ENCODE peak calls at places on chromosome 4, in seven cellular contexts. Z, L, R, V, G, K and U are unnamed samples.

GRCh38 chr4:114598191-114599121 is at the start of gene UGT8:
- DNase-seq in Z (peak; percentile 78), L (peak; percentile 34), R (no peak), V (peak; percentile 62), G (no peak), K (peak; percentile 26), U (no peak)

GRCh38 chr4:150381671-150382427 is 200.1 kb upstream of the MAB21L2 start:
- DNase-seq in Z (no peak), L (no peak), R (no peak), V (no peak), G (no peak), K (no peak), U (no peak)

GRCh38 chr4:13612569-13612968 is 15.0 kb downstream of the BOD1L1 start:
- DNase-seq in Z (no peak), L (no peak), R (no peak), V (no peak), G (no peak), K (no peak), U (no peak)

GRCh38 chr4:6562931-6563901 is 11.8 kb upstream of the MAN2B2 start:
- DNase-seq in Z (no peak), L (peak; percentile 12), R (no peak), V (no peak), G (no peak), K (no peak), U (no peak)

GRCh38 chr4:34193451-34194154 is 2050.7 kb downstream of the ARAP2 start:
- DNase-seq in Z (no peak), L (peak; percentile 25), R (no peak), V (no peak), G (no peak), K (no peak), U (no peak)

GRCh38 chr4:79623125-79623905 is 215.3 kb upstream of the GK2 start:
- DNase-seq in Z (no peak), L (no peak), R (no peak), V (no peak), G (no peak), K (no peak), U (no peak)

GRCh38 chr4:3021127-3021526 is 53.2 kb downstream of the HTT-AS start:
- DNase-seq in Z (no peak), L (no peak), R (no peak), V (no peak), G (no peak), K (no peak), U (no peak)

GRCh38 chr4:109296545-109296944 is 5.9 kb downstream of the COL25A1 start:
- DNase-seq in Z (no peak), L (no peak), R (no peak), V (no peak), G (no peak), K (no peak), U (no peak)

GRCh38 chr4:138242830-138243149 is 641 bp upstream of the SLC7A11 start:
- DNase-seq in Z (no peak), L (no peak), R (no peak), V (no peak), G (no peak), K (no peak), U (no peak)

GRCh38 chr4:105644270-105644669 is 64.2 kb downstream of the INTS12 start:
- DNase-seq in Z (no peak), L (no peak), R (no peak), V (no peak), G (no peak), K (no peak), U (no peak)

GRCh38 chr4:71126719-71127118 is 133.3 kb downstream of the DCK start:
- DNase-seq in Z (no peak), L (peak; percentile 98), R (no peak), V (peak; percentile 78), G (no peak), K (no peak), U (no peak)

GRCh38 chr4:120923201-120923522 is 636 bp upstream of the PRDM5 start:
- DNase-seq in Z (no peak), L (no peak), R (no peak), V (no peak), G (no peak), K (no peak), U (no peak)

GRCh38 chr4:87896020-87896621 is 63.4 kb downstream of the MEPE start:
- DNase-seq in Z (no peak), L (peak; percentile 69), R (no peak), V (peak; percentile 87), G (peak; percentile 39), K (peak; percentile 92), U (no peak)

GRCh38 chr4:48963042-48963679 is 22.9 kb upstream of the CWH43 start:
- DNase-seq in Z (peak; percentile 78), L (peak; percentile 88), R (peak; percentile 70), V (peak; percentile 88), G (peak; percentile 80), K (peak; percentile 84), U (peak; percentile 51)

GRCh38 chr4:121397941-121398601 is 17.3 kb upstream of the QRFPR start:
- DNase-seq in Z (no peak), L (no peak), R (no peak), V (no peak), G (no peak), K (no peak), U (no peak)

GRCh38 chr4:4426511-4427477 is 39.9 kb downstream of the NSG1 start:
- DNase-seq in Z (peak; percentile 41), L (no peak), R (no peak), V (peak; percentile 35), G (no peak), K (no peak), U (no peak)

GRCh38 chr4:125042031-125042430 is 272.7 kb upstream of the FAT4 start:
- DNase-seq in Z (no peak), L (no peak), R (no peak), V (no peak), G (no peak), K (no peak), U (no peak)